ENCODE peak calls at places on chromosomes 6 and 20, in five cellular contexts. V is nephron progenitor cell; W is retina; F is activated naive CD8-positive, alpha-beta T cell treated with anti-CD3 and anti-CD28 coated beads, Interleukin-2, amount 10 ng/mL, durations not matched to agents 7 days and 5 days; N is GM20000. P is an unnamed sample.

GRCh38 chr6:119226089-119226488 is 123.5 kb downstream of the MAN1A1 start:
- DNase-seq in V (peak; percentile 12), W (peak; percentile 52), F (no peak), N (no peak), P (no peak)

GRCh38 chr6:5151955-5152401 is 66.8 kb downstream of the PPP1R3G start:
- DNase-seq in V (no peak), W (no peak), F (no peak), N (no peak), P (no peak)

GRCh38 chr6:112933947-112934346 is 586.8 kb downstream of the RFPL4B start:
- DNase-seq in V (no peak), W (no peak), F (no peak), N (no peak), P (no peak)

GRCh38 chr6:44049163-44049988 is 77.9 kb downstream of the MRPL14 start:
- DNase-seq in V (no peak), W (no peak), F (no peak), N (peak; percentile 55), P (no peak)

GRCh38 chr6:109318328-109318876 is 63.9 kb downstream of the CD164 start:
- DNase-seq in V (no peak), W (no peak), F (no peak), N (no peak), P (no peak)

GRCh38 chr20:32600681-32601237 is 15.6 kb upstream of the NOL4L start:
- DNase-seq in V (no peak), W (no peak), F (no peak), N (no peak), P (no peak)

GRCh38 chr20:8997720-8998119 is 71.2 kb upstream of the PLCB4 start:
- DNase-seq in V (no peak), W (peak; percentile 86), F (no peak), N (no peak), P (peak; percentile 60)

GRCh38 chr6:9121551-9121950 is 686.2 kb upstream of the SLC35B3 start:
- DNase-seq in V (no peak), W (no peak), F (no peak), N (no peak), P (no peak)

GRCh38 chr6:37170273-37171140 is 555 bp downstream of the PIM1 start:
- DNase-seq in V (peak; percentile 67), W (peak; percentile 87), F (no peak), N (peak; percentile 47), P (peak; percentile 68)

GRCh38 chr6:44034391-44034861 is 92.8 kb downstream of the MRPL14 start:
- DNase-seq in V (no peak), W (no peak), F (peak; percentile 21), N (no peak), P (no peak)

GRCh38 chr20:55880361-55880760 is 125.0 kb downstream of the CBLN4 start:
- DNase-seq in V (no peak), W (no peak), F (no peak), N (no peak), P (no peak)

GRCh38 chr6:36650848-36651247 is 27.7 kb upstream of the CDKN1A start:
- DNase-seq in V (no peak), W (no peak), F (no peak), N (peak; percentile 74), P (no peak)

GRCh38 chr20:6685181-6685582 is 82.3 kb upstream of the BMP2 start:
- DNase-seq in V (no peak), W (no peak), F (no peak), N (no peak), P (no peak)

GRCh38 chr20:20083796-20084195 is 31.5 kb downstream of the CFAP61 start:
- DNase-seq in V (no peak), W (peak; percentile 55), F (no peak), N (peak; percentile 43), P (peak; percentile 60)

GRCh38 chr6:127939442-127940066 is 38.7 kb upstream of the THEMIS start:
- DNase-seq in V (no peak), W (no peak), F (no peak), N (no peak), P (no peak)

GRCh38 chr6:38155576-38156204 is 336.2 kb downstream of the ZFAND3 start:
- DNase-seq in V (no peak), W (no peak), F (no peak), N (no peak), P (no peak)